ENCODE peak calls at places on chromosomes 7 and 10, in four cellular contexts. Z is HepG2, Q is GM12891, V is SK-N-SH. I is an unnamed sample.

GRCh38 chr10:129710510-129710847 is 243.4 kb downstream of the MGMT start:
- DNase-seq in Z (peak; percentile 5), V (no peak), Q (no peak), I (no peak)

GRCh38 chr10:123636598-123637325 is 29.4 kb upstream of the GPR26 start:
- DNase-seq in Q (no peak), V (no peak), Z (no peak), I (no peak)

GRCh38 chr10:15300697-15301096 is 70.4 kb downstream of the FAM171A1 start:
- DNase-seq in Z (no peak), Q (no peak), V (no peak), I (no peak)

GRCh38 chr7:42208586-42208985 is 28.4 kb downstream of the GLI3 start:
- DNase-seq in Z (no peak), V (no peak), Q (no peak), I (no peak)

GRCh38 chr7:55502988-55503514 is 69.3 kb downstream of the VOPP1 start:
- DNase-seq in Q (no peak), V (peak; percentile 68), Z (no peak), I (no peak)

GRCh38 chr10:14779053-14779649 is 4.5 kb upstream of the FAM107B start:
- DNase-seq in Z (no peak), Q (no peak), V (no peak), I (no peak)

GRCh38 chr10:31896972-31897384 is 31.7 kb downstream of the ARHGAP12 start:
- DNase-seq in Q (no peak), V (no peak), Z (no peak), I (no peak)

GRCh38 chr7:44988718-44989117 is 9.9 kb upstream of the MYO1G start:
- DNase-seq in Q (no peak), Z (no peak), V (no peak), I (no peak)

GRCh38 chr7:36357054-36357453 is 32.6 kb upstream of the ANLN start:
- DNase-seq in Z (no peak), V (no peak), Q (no peak), I (no peak)

GRCh38 chr7:46583606-46584005 is 662.5 kb upstream of the IGFBP3 start:
- DNase-seq in Z (no peak), Q (no peak), V (no peak), I (no peak)

GRCh38 chr7:132780822-132781221 is 204.6 kb upstream of the PLXNA4 start:
- DNase-seq in Q (no peak), Z (no peak), V (no peak), I (no peak)

GRCh38 chr7:138460649-138461607 is 869 bp downstream of the TRIM24 start:
- DNase-seq in V (peak; percentile 89), Z (no peak), Q (peak; percentile 60), I (peak; percentile 54)

GRCh38 chr7:107742678-107743566 is 1.0 kb upstream of the CBLL1 start:
- DNase-seq in Z (no peak), Q (peak; percentile 35), V (peak; percentile 60), I (peak; percentile 14)

GRCh38 chr10:29067161-29067560 is 221.7 kb upstream of the LYZL1 start:
- DNase-seq in Q (no peak), V (no peak), Z (no peak), I (no peak)

GRCh38 chr7:158955932-158956804 is 99.8 kb downstream of the DYNC2I1 start:
- DNase-seq in Z (no peak), V (peak; percentile 30), Q (no peak), I (no peak)

DNA sequence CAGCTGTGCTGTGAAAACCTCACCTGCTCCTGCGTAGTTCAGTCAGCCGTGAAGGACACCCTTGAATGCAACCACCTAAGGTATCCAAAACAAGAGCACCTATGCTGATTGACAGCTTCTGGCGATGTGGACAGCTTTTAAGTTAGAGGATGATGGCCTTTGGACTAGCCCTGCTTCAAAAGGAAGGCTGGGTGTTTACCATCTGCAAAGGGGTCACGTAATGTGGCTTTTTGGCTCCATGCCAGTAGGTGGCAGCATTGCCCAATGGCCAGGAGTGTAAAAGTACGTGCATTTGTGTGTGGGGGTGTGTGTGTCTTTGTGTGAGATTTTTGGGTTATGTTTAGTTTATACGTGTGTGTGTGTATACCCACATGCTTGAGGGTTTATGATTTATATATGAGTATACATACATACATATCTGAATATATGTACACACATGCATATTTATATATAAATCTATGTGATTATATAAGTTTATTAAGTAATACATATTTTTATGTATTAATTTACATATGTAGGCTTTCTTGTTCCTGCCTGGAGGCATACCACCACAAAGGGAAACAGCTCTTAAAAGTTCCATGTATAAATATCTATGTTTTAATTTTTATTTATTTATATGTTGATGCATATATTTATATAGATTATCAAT is 236.3 kb upstream of the ANKRD30A start:
- DNase-seq in V (peak; percentile 36), Q (peak; percentile 5), Z (peak; percentile 89), I (peak; percentile 6)
- TF ChIP-seq TAF1 in V (no peak), Q (no peak), Z (no peak), I (no peak)

DNA sequence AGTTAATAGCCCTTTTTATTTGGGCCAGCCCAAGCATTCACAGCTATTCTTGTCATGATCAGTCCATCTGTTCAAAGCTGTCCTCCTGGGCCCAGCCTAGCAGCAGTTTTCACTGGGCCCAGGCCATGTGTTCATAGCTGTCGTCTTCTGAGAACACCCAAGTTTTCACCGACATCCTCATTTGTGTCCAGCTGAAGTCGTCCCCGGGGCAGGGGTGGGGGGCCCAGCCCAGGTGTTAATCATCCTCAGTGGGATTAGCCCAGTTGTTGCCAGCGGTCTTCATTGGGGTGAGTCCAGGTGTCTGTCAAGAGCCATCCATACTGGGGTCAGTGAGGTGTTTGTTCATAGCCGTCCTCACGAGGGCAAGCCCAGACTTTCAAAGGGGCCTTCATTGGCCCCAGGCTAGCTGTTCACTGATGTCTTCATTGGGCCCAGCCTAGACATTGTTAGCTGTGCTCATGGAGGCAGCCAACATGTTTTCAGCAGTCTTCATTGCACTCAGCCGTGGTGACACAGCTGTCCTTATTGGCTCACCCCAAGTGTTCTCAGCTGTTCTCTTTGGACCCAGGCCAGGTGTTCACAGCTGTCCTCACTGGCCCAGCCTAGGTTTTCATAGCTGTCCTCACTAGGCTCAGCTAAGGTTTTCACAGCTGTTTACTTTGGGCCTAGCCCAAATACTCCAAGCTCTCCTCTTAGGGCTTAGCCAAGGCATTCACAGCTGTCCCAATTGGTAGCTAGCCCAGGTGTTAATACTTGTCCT is 10.0 kb downstream of the FRG2B start:
- DNase-seq in Q (no peak), Z (no peak), V (no peak), I (no peak)
- TF ChIP-seq TAF1 in Q (no peak), Z (no peak), V (no peak), I (no peak)

DNA sequence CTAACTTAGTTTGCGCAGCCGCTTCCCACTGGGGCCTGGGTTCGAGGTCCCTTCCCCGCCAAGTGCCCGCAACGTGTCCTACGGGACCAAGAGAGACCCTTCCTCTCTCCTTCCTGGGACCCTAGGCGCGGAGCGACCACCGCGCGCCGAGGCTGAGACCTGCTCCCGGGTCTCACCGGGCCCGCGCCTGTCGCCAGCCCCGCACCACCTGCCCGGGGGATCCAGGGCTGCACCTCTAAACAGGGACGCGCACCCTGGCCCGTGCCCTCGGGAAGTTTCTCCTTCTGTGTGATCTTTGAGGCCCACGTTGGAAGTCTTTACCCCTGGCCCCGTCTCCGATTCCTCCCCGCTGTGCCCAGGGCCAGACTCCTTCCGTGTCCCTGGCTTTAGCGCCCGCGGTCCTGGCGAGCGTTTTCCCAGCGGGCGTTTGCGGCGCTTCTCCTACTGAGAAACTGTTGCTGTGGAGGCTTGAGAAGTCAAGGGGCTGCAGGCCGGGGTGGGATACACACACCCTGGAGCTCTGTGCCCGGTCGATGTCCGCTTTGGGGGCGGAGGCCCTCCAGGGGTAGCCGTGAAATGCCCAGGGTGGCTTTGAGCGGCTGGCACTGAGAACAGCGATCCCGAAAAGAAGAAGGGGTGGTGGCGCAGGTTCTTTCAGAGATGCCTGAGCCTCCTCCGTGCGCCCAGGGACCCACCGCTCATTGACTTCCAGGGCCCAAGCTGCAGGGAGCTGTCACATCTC is 575 bp downstream of the PLPP4 start:
- DNase-seq in Q (no peak), V (no peak), Z (no peak), I (no peak)
- TF ChIP-seq TAF1 in Q (no peak), V (no peak), Z (no peak), I (no peak)

GRCh38 chr10:101444499-101444898 is 90.5 kb downstream of the BTRC start:
- DNase-seq in V (no peak), Z (no peak), Q (no peak), I (no peak)

GRCh38 chr10:101442456-101442800 is 88.5 kb downstream of the BTRC start:
- DNase-seq in Z (no peak), V (no peak), Q (no peak), I (no peak)

GRCh38 chr10:101444058-101444457 is 90.1 kb downstream of the BTRC start:
- DNase-seq in Z (peak; percentile 4), V (no peak), Q (no peak), I (no peak)

GRCh38 chr10:101438881-101439391 is 85.0 kb downstream of the BTRC start:
- DNase-seq in V (no peak), Q (no peak), Z (no peak), I (no peak)

GRCh38 chr10:101441539-101442455 is 87.8 kb downstream of the BTRC start:
- DNase-seq in Q (peak; percentile 14), Z (peak; percentile 73), V (peak; percentile 65), I (peak; percentile 4)
- TF ChIP-seq TAF1 in Q (no peak), Z (no peak), V (no peak), I (no peak)

GRCh38 chr7:53607961-53608360 is 572.5 kb downstream of the POM121L12 start:
- DNase-seq in V (no peak), Q (no peak), Z (no peak), I (no peak)

GRCh38 chr7:53609185-53609584 is 573.8 kb downstream of the POM121L12 start:
- DNase-seq in V (no peak), Q (no peak), Z (no peak), I (no peak)

GRCh38 chr7:53602817-53603418 is 567.5 kb downstream of the POM121L12 start:
- DNase-seq in V (no peak), Z (no peak), Q (no peak), I (no peak)

GRCh38 chr7:53600296-53600695 is 564.9 kb downstream of the POM121L12 start:
- DNase-seq in V (no peak), Q (no peak), Z (no peak), I (no peak)

DNA sequence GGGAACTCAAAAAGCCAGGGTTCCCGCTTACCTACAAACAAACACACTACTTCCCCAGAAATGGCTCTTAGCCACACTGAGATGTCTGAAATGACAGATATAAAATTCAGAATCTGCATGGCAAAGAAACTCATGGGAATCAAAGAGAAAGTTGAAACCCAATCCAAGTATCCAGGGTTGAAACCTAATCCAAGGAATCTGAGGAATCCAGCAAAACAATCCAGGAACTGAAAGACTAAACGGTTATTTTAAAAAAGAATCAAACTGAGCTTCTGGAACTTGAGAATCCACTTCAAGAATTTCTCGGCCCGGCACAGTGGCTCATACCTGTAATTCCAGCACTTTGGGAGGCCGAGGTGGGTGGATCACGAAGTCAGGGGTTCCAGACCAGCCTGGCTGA is 568.8 kb downstream of the POM121L12 start:
- DNase-seq in V (no peak), Q (no peak), Z (no peak), I (no peak)
- TF ChIP-seq TAF1 in V (no peak), Q (no peak), Z (no peak), I (no peak)

GRCh38 chr7:100983451-100984187 is 14.3 kb downstream of the MUC12 start:
- DNase-seq in Q (no peak), Z (no peak), V (no peak), I (no peak)
- TF ChIP-seq TAF1 in Q (no peak), Z (no peak), V (no peak), I (no peak)